ENCODE peak calls at places on chromosomes 6 and 20, in nine cellular contexts. Y is vagina, S is adrenal gland, V is left ventricle myocardium inferior, O is tibial artery, I is ovary, E is BJ, G is cardiac fibroblast, N is bronchial epithelial cell. L is an unnamed sample.

GRCh38 chr20:36179170-36179945 is 24.8 kb downstream of the EPB41L1 start:
- DNase-seq in Y (no peak), S (no peak), V (no peak), O (no peak), I (no peak), E (no peak), G (no peak), N (no peak), L (no peak)

GRCh38 chr6:136290406-136291010 is 862 bp upstream of the BCLAF1 start:
- DNase-seq in Y (no peak), S (peak), V (peak), O (peak), I (peak), E (no peak), G (peak), N (peak), L (peak)

GRCh38 chr6:129269076-129269475 is 386.1 kb downstream of the LAMA2 start:
- DNase-seq in Y (no peak), S (no peak), V (no peak), O (no peak), I (no peak), E (no peak), G (peak), N (no peak), L (no peak)

GRCh38 chr20:53880108-53880641 is 190.2 kb downstream of the BCAS1 start:
- DNase-seq in Y (no peak), S (no peak), V (no peak), O (no peak), I (no peak), E (no peak), G (no peak), N (no peak), L (no peak)

GRCh38 chr6:54681987-54682386 is 164.6 kb upstream of the FAM83B start:
- DNase-seq in Y (no peak), S (peak), V (no peak), O (no peak), I (no peak), E (peak), G (peak), N (peak), L (peak)

GRCh38 chr6:106316376-106316769 is 9.2 kb downstream of the ATG5 start:
- DNase-seq in Y (no peak), S (no peak), V (no peak), O (no peak), I (no peak), E (no peak), G (no peak), N (no peak), L (no peak)

GRCh38 chr6:64220776-64221175 is 585.2 kb downstream of the PHF3 start:
- DNase-seq in Y (no peak), S (no peak), V (no peak), O (no peak), I (no peak), E (no peak), G (no peak), N (no peak), L (no peak)

GRCh38 chr20:49433387-49433786 is 49.1 kb downstream of the KCNB1 start:
- DNase-seq in Y (no peak), S (no peak), V (no peak), O (no peak), I (no peak), E (no peak), G (no peak), N (no peak), L (no peak)

GRCh38 chr6:52409499-52409898 is 10.6 kb upstream of the EFHC1 start:
- DNase-seq in Y (no peak), S (no peak), V (no peak), O (no peak), I (no peak), E (no peak), G (peak), N (no peak), L (no peak)

GRCh38 chr6:107330190-107330589 is 129.2 kb downstream of the PDSS2 start:
- DNase-seq in Y (no peak), S (no peak), V (no peak), O (no peak), I (no peak), E (no peak), G (no peak), N (no peak), L (no peak)

GRCh38 chr6:100433726-100434435 is 30.8 kb downstream of the SIM1 start:
- DNase-seq in Y (no peak), S (no peak), V (no peak), O (no peak), I (no peak), E (no peak), G (no peak), N (no peak), L (no peak)

GRCh38 chr6:53300656-53301551 is 47.8 kb downstream of the ELOVL5 start:
- DNase-seq in Y (no peak), S (peak), V (peak), O (no peak), I (no peak), E (no peak), G (peak), N (no peak), L (no peak)

GRCh38 chr6:138188278-138188923 is 26.7 kb downstream of the ARFGEF3 start:
- DNase-seq in Y (no peak), S (no peak), V (no peak), O (no peak), I (no peak), E (no peak), G (no peak), N (peak), L (no peak)

GRCh38 chr6:123658848-123659247 is 22.1 kb upstream of the TRDN start:
- DNase-seq in Y (no peak), S (no peak), V (no peak), O (no peak), I (no peak), E (no peak), G (no peak), N (no peak), L (no peak)

GRCh38 chr6:87909849-87910248 is 137.8 kb upstream of the SPACA1 start:
- DNase-seq in Y (no peak), S (no peak), V (no peak), O (no peak), I (no peak), E (peak), G (peak), N (peak), L (peak)

GRCh38 chr20:47652301-47652700 is 133.0 kb downstream of the SULF2 start:
- DNase-seq in Y (no peak), S (no peak), V (no peak), O (no peak), I (no peak), E (no peak), G (no peak), N (no peak), L (no peak)

GRCh38 chr6:6803180-6803978 is 214.9 kb downstream of the LY86 start:
- DNase-seq in Y (peak), S (no peak), V (no peak), O (no peak), I (no peak), E (no peak), G (no peak), N (peak), L (no peak)

GRCh38 chr6:85460951-85461805 is 11.3 kb downstream of the NT5E start:
- DNase-seq in Y (no peak), S (peak), V (no peak), O (peak), I (peak), E (no peak), G (peak), N (no peak), L (no peak)

GRCh38 chr6:145887969-145888368 is 73.4 kb upstream of the FBXO30 start:
- DNase-seq in Y (no peak), S (no peak), V (peak), O (peak), I (no peak), E (no peak), G (peak), N (peak), L (no peak)

GRCh38 chr6:112253505-112253841 is 894 bp downstream of the LAMA4 start:
- DNase-seq in Y (no peak), S (no peak), V (no peak), O (no peak), I (no peak), E (no peak), G (no peak), N (no peak), L (no peak)

GRCh38 chr6:136791296-136792065 is 796 bp downstream of the MAP3K5 start:
- DNase-seq in Y (no peak), S (peak), V (peak), O (peak), I (peak), E (no peak), G (peak), N (peak), L (no peak)

GRCh38 chr6:130376921-130377320 is 11.1 kb downstream of the TMEM200A start:
- DNase-seq in Y (no peak), S (no peak), V (no peak), O (no peak), I (no peak), E (no peak), G (peak), N (no peak), L (no peak)

GRCh38 chr6:130978660-130979396 is 84.2 kb downstream of the EPB41L2 start:
- DNase-seq in Y (no peak), S (no peak), V (no peak), O (no peak), I (no peak), E (no peak), G (no peak), N (no peak), L (no peak)

GRCh38 chr20:23125625-23126191 is 39.6 kb upstream of the CD93 start:
- DNase-seq in Y (no peak), S (peak), V (peak), O (peak), I (no peak), E (no peak), G (peak), N (no peak), L (peak)

GRCh38 chr6:99330159-99330558 is 19.3 kb downstream of the FAXC start:
- DNase-seq in Y (no peak), S (peak), V (no peak), O (peak), I (peak), E (no peak), G (peak), N (peak), L (peak)

GRCh38 chr20:20368414-20369352 is 779 bp downstream of the INSM1 start:
- DNase-seq in Y (no peak), S (no peak), V (no peak), O (no peak), I (no peak), E (no peak), G (no peak), N (no peak), L (no peak)

GRCh38 chr20:34262488-34263288 is 21.5 kb downstream of the ASIP start:
- DNase-seq in Y (no peak), S (peak), V (peak), O (no peak), I (peak), E (no peak), G (peak), N (peak), L (peak)

GRCh38 chr6:30742316-30743098 is at the start of gene FLOT1:
- DNase-seq in Y (no peak), S (peak), V (peak), O (peak), I (peak), E (peak), G (peak), N (peak), L (peak)

GRCh38 chr6:137637161-137637560 is 143.0 kb upstream of the OLIG3 start:
- DNase-seq in Y (no peak), S (peak), V (no peak), O (peak), I (peak), E (peak), G (peak), N (peak), L (peak)

GRCh38 chr20:52805128-52805527 is 167.0 kb upstream of the TSHZ2 start:
- DNase-seq in Y (no peak), S (no peak), V (no peak), O (no peak), I (no peak), E (no peak), G (no peak), N (no peak), L (no peak)

GRCh38 chr20:32191873-32192272 is 15.7 kb downstream of the PLAGL2 start:
- DNase-seq in Y (no peak), S (peak), V (no peak), O (no peak), I (no peak), E (no peak), G (peak), N (no peak), L (no peak)

GRCh38 chr20:4896971-4897497 is 104.3 kb downstream of the SLC23A2 start:
- DNase-seq in Y (no peak), S (no peak), V (no peak), O (no peak), I (no peak), E (no peak), G (no peak), N (peak), L (no peak)

GRCh38 chr6:58198301-58198700 is 880.9 kb downstream of the PRIM2 start:
- DNase-seq in Y (no peak), S (no peak), V (no peak), O (no peak), I (no peak), E (no peak), G (peak), N (peak), L (peak)

GRCh38 chr6:130991422-130992144 is 71.5 kb downstream of the EPB41L2 start:
- DNase-seq in Y (no peak), S (no peak), V (no peak), O (no peak), I (no peak), E (no peak), G (no peak), N (no peak), L (no peak)

GRCh38 chr6:112298816-112299281 is 44.5 kb upstream of the LAMA4 start:
- DNase-seq in Y (no peak), S (no peak), V (no peak), O (no peak), I (no peak), E (peak), G (peak), N (peak), L (peak)

GRCh38 chr6:45132059-45132458 is 196.1 kb upstream of the RUNX2 start:
- DNase-seq in Y (no peak), S (no peak), V (no peak), O (no peak), I (no peak), E (no peak), G (peak), N (peak), L (no peak)

GRCh38 chr20:48658505-48658904 is 169.3 kb downstream of the PREX1 start:
- DNase-seq in Y (no peak), S (no peak), V (no peak), O (no peak), I (no peak), E (no peak), G (no peak), N (no peak), L (no peak)

GRCh38 chr6:167079853-167080297 is 43.0 kb upstream of the CCR6 start:
- DNase-seq in Y (no peak), S (no peak), V (no peak), O (no peak), I (no peak), E (no peak), G (no peak), N (no peak), L (no peak)

GRCh38 chr6:169289671-169290408 is 36.2 kb upstream of the THBS2 start:
- DNase-seq in Y (no peak), S (no peak), V (peak), O (peak), I (no peak), E (no peak), G (peak), N (peak), L (peak)

GRCh38 chr20:1338096-1338495 is 9.2 kb upstream of the SDCBP2 start:
- DNase-seq in Y (no peak), S (no peak), V (no peak), O (no peak), I (no peak), E (no peak), G (no peak), N (no peak), L (no peak)

GRCh38 chr6:135109761-135110160 is 55.1 kb upstream of the HBS1L start:
- DNase-seq in Y (no peak), S (no peak), V (no peak), O (no peak), I (no peak), E (no peak), G (no peak), N (no peak), L (no peak)
- TF ChIP-seq CTCF in Y (no peak), S (no peak), V (no peak), O (no peak), I (no peak), E (no peak), G (no peak), N (no peak), L (no peak)

DNA sequence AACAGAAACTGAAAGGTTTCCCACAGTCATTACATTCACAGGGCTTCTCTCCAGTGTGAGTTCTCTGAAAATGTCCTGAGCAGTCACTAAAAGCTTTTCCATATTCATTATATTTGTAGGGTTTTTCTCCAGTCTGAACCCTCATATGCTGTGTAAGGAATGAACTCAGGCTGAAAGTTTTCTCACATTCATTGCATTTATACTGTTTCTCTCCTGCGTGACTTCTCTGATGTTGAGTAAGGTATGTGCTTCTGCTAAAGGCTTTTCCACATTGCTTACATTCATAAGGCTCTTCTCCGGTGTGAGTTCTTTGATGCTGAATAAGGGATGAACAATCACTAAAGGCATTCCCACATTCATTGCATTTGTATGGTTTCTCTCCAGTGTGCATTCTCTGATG is 29.8 kb upstream of the ZNF391 start:
- DNase-seq in Y (no peak), S (no peak), V (no peak), O (no peak), I (no peak), E (no peak), G (no peak), N (no peak), L (no peak)
- H3K4me3 ChIP-seq in Y (no peak), S (no peak), V (no peak), O (no peak), I (no peak), E (no peak), G (no peak), N (no peak), L (no peak)

GRCh38 chr6:4125933-4126864 is 9.2 kb downstream of the ECI2 start:
- DNase-seq in Y (no peak), S (peak), V (no peak), O (no peak), I (peak), E (peak), G (peak), N (peak), L (peak)
- TF ChIP-seq CTCF in Y (no peak), S (no peak), V (peak), O (peak), I (peak), E (peak), G (peak), N (no peak), L (peak)

DNA sequence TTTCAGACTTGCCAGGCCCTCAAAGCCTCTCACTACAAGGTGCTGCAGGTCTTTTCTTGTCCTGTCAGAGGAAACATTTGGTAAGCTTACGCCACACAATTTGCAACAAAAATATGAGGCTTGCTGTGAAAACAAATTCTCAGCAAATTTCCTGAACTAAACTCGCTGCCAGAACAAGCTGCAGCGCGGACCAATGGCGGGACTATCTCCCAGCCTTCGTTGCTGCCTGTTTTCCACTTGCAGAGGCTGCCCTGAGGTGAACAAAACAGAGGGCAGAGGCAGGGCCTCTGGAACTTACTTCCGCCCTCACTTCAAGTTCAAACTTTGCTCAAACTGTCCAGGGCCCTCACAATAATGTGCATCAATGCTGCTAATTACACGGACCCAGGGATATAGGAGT is 12.4 kb downstream of the UQCC2 start:
- DNase-seq in Y (no peak), S (no peak), V (no peak), O (no peak), I (peak), E (no peak), G (no peak), N (peak), L (no peak)
- H3K4me3 ChIP-seq in Y (no peak), S (no peak), V (no peak), O (no peak), I (no peak), E (no peak), G (no peak), N (no peak), L (no peak)

GRCh38 chr20:38698541-38698940 is 25.7 kb upstream of the SLC32A1 start:
- DNase-seq in Y (no peak), S (no peak), V (no peak), O (no peak), I (no peak), E (no peak), G (no peak), N (no peak), L (no peak)

GRCh38 chr20:38697306-38697705 is 27.0 kb upstream of the SLC32A1 start:
- DNase-seq in Y (no peak), S (no peak), V (no peak), O (no peak), I (no peak), E (no peak), G (no peak), N (no peak), L (no peak)

DNA sequence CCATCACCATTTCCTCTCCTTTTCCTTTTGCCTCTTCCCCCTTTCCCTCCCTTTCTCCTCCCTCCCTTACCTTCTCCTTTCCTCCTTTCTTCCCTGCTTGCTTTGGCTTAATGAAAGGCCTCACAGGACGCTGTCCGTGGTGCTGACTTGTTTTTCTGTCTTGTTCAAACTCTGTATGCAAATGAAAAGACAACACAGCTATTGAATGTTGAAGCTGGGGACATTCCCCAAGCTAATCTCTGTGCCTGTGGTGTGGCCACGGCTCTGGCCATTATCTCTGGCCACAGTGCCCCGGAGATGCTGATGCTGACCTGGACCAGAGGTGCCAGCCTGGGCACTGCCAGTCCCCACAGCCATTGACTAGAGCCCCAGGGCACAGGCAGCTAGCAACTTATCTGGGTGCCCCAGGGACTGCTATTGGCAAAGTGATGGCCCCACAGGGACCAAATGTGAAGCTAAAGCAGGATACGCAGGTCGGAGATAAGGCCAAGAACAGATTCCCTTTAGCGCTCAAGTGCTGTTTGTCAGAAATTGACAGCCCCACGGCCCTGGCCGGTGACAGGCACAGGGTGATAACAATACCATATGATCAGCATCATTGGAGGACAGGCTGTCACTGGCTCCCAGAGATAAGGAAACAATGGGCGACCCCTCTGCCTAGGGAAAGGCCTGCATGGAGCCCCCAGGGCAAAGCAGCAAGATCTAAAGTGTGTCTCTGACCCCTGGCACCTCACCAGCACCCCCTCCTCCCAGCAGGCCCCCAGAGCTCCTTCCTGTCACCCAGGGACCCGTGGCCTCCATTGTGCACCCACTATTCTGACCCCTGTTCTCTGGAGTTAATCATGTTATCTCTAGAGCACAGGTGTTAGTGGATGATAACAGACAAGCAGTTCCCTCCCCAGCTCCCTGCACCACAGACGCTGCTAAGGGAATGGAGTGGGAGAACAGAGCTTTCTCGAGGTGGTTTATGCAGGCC is 31.6 kb upstream of the SLC32A1 start:
- DNase-seq in Y (no peak), S (peak), V (peak), O (peak), I (no peak), E (no peak), G (peak), N (peak), L (no peak)
- TF ChIP-seq CTCF in Y (no peak), S (no peak), V (no peak), O (no peak), I (no peak), E (no peak), G (no peak), N (no peak), L (no peak)

L was measured in AG09309.